ENCODE peak calls at places on chromosome 22, in six cellular contexts. T is mesendoderm, J is H9, F is neuronal stem cell, G is H1, C is mesenchymal stem cell. D is an unnamed sample.

GRCh38 chr22:49202226-49202625 is 625.4 kb downstream of the BRD1 start:
- DNase-seq in G (peak; percentile 20), C (no peak), F (no peak), J (peak; percentile 15), T (no peak), D (no peak)

GRCh38 chr22:33385611-33386010 is 327.4 kb upstream of the SYN3 start:
- DNase-seq in T (no peak), J (no peak), G (no peak), F (no peak), C (no peak), D (no peak)

GRCh38 chr22:49236541-49237075 is 591.1 kb downstream of the BRD1 start:
- DNase-seq in F (no peak), C (no peak), J (peak; percentile 13), T (no peak), G (peak; percentile 26), D (no peak)

GRCh38 chr22:46801331-46801811 is 38.9 kb downstream of the TBC1D22A start:
- DNase-seq in F (no peak), J (no peak), C (no peak), T (no peak), G (no peak), D (no peak)

GRCh38 chr22:32544953-32545558 is 70.4 kb downstream of the FBXO7 start:
- DNase-seq in T (no peak), G (no peak), F (no peak), C (peak; percentile 49), J (no peak), D (peak; percentile 70)

GRCh38 chr22:29799217-29799680 is 32.1 kb downstream of the UQCR10 start:
- DNase-seq in J (no peak), F (no peak), T (no peak), C (peak; percentile 98), G (no peak), D (peak; percentile 94)

GRCh38 chr22:20229916-20230775 is 38.0 kb downstream of the RTN4R start:
- DNase-seq in F (no peak), G (no peak), C (no peak), T (no peak), J (no peak), D (no peak)

GRCh38 chr22:45934659-45935341 is 42.2 kb downstream of the WNT7B start:
- DNase-seq in T (no peak), F (no peak), C (peak; percentile 6), J (no peak), G (no peak), D (peak; percentile 91)

GRCh38 chr22:35629406-35630234 is 12.5 kb upstream of the MB start:
- DNase-seq in G (no peak), T (peak; percentile 97), C (peak; percentile 98), F (no peak), J (peak; percentile 57), D (peak; percentile 98)

GRCh38 chr22:28951530-28951929 is 68.2 kb downstream of the ZNRF3 start:
- DNase-seq in F (no peak), T (no peak), C (no peak), G (no peak), J (no peak), D (no peak)

GRCh38 chr22:45504703-45505341 is 2.1 kb downstream of the FBLN1 start:
- DNase-seq in G (peak; percentile 60), F (peak; percentile 83), C (peak; percentile 70), J (no peak), T (peak; percentile 79), D (peak; percentile 37)

GRCh38 chr22:30568137-30568805 is 6.2 kb downstream of the GAL3ST1 start:
- DNase-seq in J (peak; percentile 81), G (no peak), T (peak; percentile 80), F (no peak), C (no peak), D (no peak)

GRCh38 chr22:29187831-29188230 is 17.9 kb upstream of the EMID1 start:
- DNase-seq in G (no peak), J (no peak), C (no peak), T (no peak), F (no peak), D (no peak)

DNA sequence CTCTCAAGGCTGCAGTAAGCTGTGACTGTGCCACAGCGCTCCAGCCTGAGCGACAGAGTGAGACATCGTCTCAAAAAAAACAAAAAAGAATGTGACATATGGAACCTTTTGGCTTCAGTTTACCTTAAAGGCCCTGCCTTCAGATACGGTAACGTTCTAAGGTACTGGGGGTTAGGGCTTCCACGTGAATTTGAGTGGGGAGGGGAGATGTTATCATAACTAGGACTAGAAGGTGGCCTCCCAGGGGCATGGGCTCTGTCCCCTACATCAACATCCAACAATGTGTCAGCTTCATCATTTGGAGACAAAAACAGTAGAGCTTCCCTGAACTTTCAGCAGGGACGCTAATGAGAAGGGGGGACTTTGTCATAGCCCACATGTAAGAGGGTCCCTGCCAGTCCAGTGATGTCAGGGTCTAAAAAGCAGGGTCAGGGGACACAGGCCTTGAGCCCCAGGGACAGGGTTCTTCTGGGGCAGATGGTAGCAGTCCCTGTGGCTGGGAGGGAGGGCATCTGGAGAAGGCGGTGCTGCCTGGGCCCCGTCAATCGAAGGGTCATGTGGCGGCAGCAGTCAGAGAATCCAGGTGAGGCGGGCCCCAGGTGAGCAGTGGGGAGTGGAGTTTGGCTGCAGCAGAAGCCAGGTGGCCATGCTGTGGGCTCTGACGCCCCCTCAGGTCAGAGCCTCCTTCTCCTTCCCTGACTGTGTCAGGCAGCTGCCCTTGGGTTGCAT is 79.8 kb downstream of the BCR start:
- DNase-seq in J (peak; percentile 83), G (peak; percentile 71), F (no peak), T (peak; percentile 63), C (no peak), D (no peak)
- H3K27ac ChIP-seq in J (no peak overlapping the region), G (no peak overlapping the region), F (no peak overlapping the region), T (no peak overlapping the region), C (no peak overlapping the region), D (no peak overlapping the region)

GRCh38 chr22:23073506-23074229 is 3.3 kb downstream of the GNAZ start:
- DNase-seq in C (no peak), J (no peak), F (no peak), T (no peak), G (no peak), D (no peak)
- H2BK15ac ChIP-seq in C (no peak overlapping the region), J (no peak overlapping the region), F (no peak overlapping the region), T (no peak overlapping the region), G (no peak overlapping the region), D (no peak overlapping the region)

GRCh38 chr22:43417555-43417954 is 5.7 kb downstream of the MPPED1 start:
- DNase-seq in J (no peak), G (no peak), C (no peak), T (no peak), F (no peak), D (no peak)

GRCh38 chr22:43421914-43422615 is 10.3 kb downstream of the MPPED1 start:
- DNase-seq in F (no peak), G (no peak), T (no peak), C (no peak), J (no peak), D (no peak)

GRCh38 chr22:43420991-43421665 is 9.3 kb downstream of the MPPED1 start:
- DNase-seq in C (no peak), F (no peak), G (no peak), T (no peak), J (no peak), D (no peak)

GRCh38 chr22:43419371-43420080 is 7.7 kb downstream of the MPPED1 start:
- DNase-seq in J (no peak), T (no peak), F (no peak), G (no peak), C (no peak), D (no peak)

GRCh38 chr22:43418079-43418825 is 6.4 kb downstream of the MPPED1 start:
- DNase-seq in C (no peak), J (no peak), F (no peak), T (no peak), G (no peak), D (no peak)
- H3K18ac ChIP-seq in C (no peak overlapping the region), J (no peak overlapping the region), F (peak overlapping the region; percentile 84), T (no peak overlapping the region), G (no peak overlapping the region), D (no peak overlapping the region)

GRCh38 chr22:39355080-39355479 is 5.3 kb downstream of the SYNGR1 start:
- DNase-seq in J (no peak), G (no peak), F (no peak), T (no peak), C (no peak), D (no peak)

GRCh38 chr22:39352301-39352867 is 2.6 kb downstream of the SYNGR1 start:
- DNase-seq in T (no peak), G (no peak), J (no peak), F (no peak), C (no peak), D (no peak)

GRCh38 chr22:39351689-39352214 is 2.0 kb downstream of the SYNGR1 start:
- DNase-seq in T (peak; percentile 83), F (no peak), C (peak; percentile 28), G (no peak), J (peak; percentile 43), D (peak; percentile 44)

GRCh38 chr22:39350803-39351688 is 1.3 kb downstream of the SYNGR1 start:
- DNase-seq in J (peak; percentile 38), F (no peak), T (no peak), G (no peak), C (no peak), D (no peak)

GRCh38 chr22:39353346-39353745 is 3.6 kb downstream of the SYNGR1 start:
- DNase-seq in G (no peak), C (no peak), F (no peak), J (no peak), T (no peak), D (no peak)
- H3K27ac ChIP-seq in G (no peak overlapping the region), C (no peak overlapping the region), F (no peak overlapping the region), J (no peak overlapping the region), T (no peak overlapping the region), D (no peak overlapping the region)

GRCh38 chr22:27848005-27848404 is 46.4 kb upstream of the MN1 start:
- DNase-seq in F (no peak), G (no peak), J (no peak), T (no peak), C (no peak), D (no peak)

GRCh38 chr22:27851974-27852713 is 50.6 kb upstream of the MN1 start:
- DNase-seq in J (no peak), T (peak; percentile 55), C (peak; percentile 60), G (no peak), F (no peak), D (peak; percentile 58)

GRCh38 chr22:27846910-27847309 is 45.4 kb upstream of the MN1 start:
- DNase-seq in F (no peak), J (no peak), T (no peak), G (peak; percentile 41), C (no peak), D (no peak)

GRCh38 chr22:27853404-27853803 is 51.8 kb upstream of the MN1 start:
- DNase-seq in T (no peak), F (no peak), J (no peak), C (peak; percentile 89), G (no peak), D (peak; percentile 68)

DNA sequence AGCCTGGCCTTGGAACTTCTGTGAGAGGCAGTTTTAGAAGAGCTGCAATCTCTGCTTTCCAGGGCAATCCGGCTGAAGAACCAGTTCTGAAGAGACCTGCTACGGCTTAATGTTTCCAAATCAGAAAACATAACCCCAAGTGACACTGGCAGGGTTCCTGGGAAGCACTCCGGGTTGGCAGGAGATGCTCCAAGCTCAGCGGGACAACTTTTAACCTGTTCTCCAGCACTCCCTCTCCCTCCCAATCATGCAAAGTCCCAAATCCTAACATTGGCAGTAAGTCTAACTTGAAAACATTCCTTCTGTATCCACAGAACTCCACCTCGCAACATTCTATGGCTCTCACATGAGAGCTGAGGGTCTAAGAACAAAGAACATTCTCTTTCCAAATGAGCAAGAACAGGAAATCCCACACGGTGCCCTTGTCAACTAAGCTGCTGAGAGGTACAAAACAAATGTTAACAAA is 48.5 kb upstream of the MN1 start:
- DNase-seq in C (no peak), T (peak; percentile 27), F (no peak), G (peak; percentile 42), J (no peak), D (no peak)
- H2BK15ac ChIP-seq in C (no peak overlapping the region), T (no peak overlapping the region), F (no peak overlapping the region), G (no peak overlapping the region), J (no peak overlapping the region), D (no peak overlapping the region)